ENCODE peak calls at places on chromosome 15, in eight cellular contexts. W, I, G, J, V, K, E and U are unnamed samples. For H3K9me3, the result is how much of the 10 kb centered on the place peaks cover.

GRCh38 chr15:99123706-99124451 is 19.0 kb downstream of the SYNM start:
- DNase-seq in G (peak), E (peak), V (peak), I (no peak), J (peak), W (peak), K (no peak), U (no peak)

GRCh38 chr15:95994418-95994817 is 336.1 kb upstream of the NR2F2 start:
- DNase-seq in G (no peak), K (no peak), J (no peak), V (no peak), I (no peak), E (no peak), W (no peak), U (no peak)

GRCh38 chr15:48086162-48086561 is 34.6 kb upstream of the SLC24A5 start:
- DNase-seq in V (no peak), W (no peak), I (no peak), G (no peak), K (no peak), E (no peak), J (no peak), U (no peak)

GRCh38 chr15:36040173-36040572 is 494.2 kb upstream of the DPH6 start:
- DNase-seq in K (no peak), G (no peak), E (no peak), I (no peak), V (no peak), J (no peak), W (no peak), U (no peak)

GRCh38 chr15:74343797-74344127 is 23.7 kb downstream of the CYP11A1 start:
- DNase-seq in G (no peak), I (no peak), J (no peak), V (no peak), E (no peak), K (no peak), W (no peak), U (no peak)

GRCh38 chr15:48718646-48719045 is 73.1 kb upstream of the FBN1 start:
- DNase-seq in V (no peak), I (no peak), K (no peak), J (no peak), W (no peak), E (no peak), G (no peak), U (no peak)

GRCh38 chr15:34147371-34148140 is 45.7 kb downstream of the PGBD4 start:
- DNase-seq in K (no peak), I (no peak), G (no peak), J (no peak), V (no peak), E (no peak), W (no peak), U (no peak)

GRCh38 chr15:42140383-42141070 is 15.9 kb downstream of the PLA2G4F start:
- DNase-seq in V (no peak), K (no peak), J (no peak), E (no peak), W (no peak), G (no peak), I (no peak), U (no peak)

GRCh38 chr15:81282911-81283310 is 41.0 kb downstream of the STARD5 start:
- DNase-seq in V (no peak), K (no peak), G (no peak), J (no peak), E (no peak), W (no peak), I (no peak), U (no peak)

DNA sequence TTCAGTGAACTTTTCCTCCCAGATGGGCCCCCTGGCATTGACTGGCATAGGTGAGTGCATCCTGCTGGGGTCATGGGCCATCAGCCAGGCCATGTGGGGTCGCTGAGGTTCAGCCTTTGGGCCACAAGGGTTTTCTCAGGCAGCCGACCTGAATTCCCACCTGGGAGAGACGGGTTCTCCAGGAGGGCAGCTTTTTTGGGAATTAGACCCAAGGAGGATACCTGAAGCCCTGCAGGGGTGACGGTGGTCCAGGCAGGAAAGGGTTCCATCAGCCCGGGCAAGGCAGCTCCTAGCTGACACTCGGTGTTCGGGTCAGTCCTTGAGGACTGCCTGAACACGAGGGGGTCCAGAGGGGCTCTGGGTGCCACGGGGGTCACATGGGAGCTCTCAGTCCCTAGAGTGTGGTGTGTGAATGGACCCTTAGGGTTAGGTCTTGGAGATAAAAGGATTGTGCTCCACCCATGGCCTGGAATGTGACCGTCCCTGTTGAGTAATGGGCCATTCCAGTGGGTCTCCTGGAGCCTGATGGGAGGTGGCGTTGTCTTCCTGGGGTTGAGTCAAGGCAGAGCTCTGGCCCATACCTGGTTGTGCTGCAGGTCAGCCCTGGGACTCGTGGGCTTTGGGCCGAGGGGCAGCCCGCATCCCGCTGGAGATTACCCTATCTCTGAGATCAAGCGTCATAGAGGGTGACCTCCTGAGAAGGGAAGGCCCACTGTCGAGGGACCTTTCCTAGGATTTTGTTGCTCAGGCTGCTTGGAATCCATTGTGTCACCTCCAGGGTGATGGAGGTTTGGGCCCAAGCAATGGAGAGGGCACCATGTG is 192.8 kb downstream of the UBE3A start:
- DNase-seq in J (no peak), E (peak), K (no peak), W (no peak), V (no peak), I (no peak), G (no peak), U (no peak)
- H3K9me3 ChIP-seq in J (under half), E (under half), K (under half), W (under half), V (under half), I (under half), G (under half), U (half or more)

GRCh38 chr15:62559049-62559733 is 394.1 kb upstream of the C2CD4B start:
- DNase-seq in K (no peak), W (no peak), E (no peak), I (no peak), V (peak), G (peak), J (no peak), U (no peak)
- H3K27ac ChIP-seq in K (no peak), W (no peak), E (no peak), I (no peak), V (no peak), G (no peak), J (no peak), U (no peak)

DNA sequence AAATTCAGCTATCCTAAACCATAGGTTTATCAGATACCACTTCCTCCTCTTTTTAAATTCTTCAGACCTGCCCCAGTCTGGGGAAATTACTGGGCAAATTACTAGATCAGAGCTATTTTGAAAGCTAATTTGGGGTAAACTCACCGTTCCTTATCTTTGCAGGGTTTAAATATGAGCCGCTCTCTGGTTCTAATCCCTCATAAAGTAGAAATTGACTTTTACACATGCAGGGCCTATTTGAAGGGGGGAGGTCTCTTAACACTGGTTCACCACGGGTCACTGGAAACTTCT is 11.0 kb upstream of the MEIS2 start:
- DNase-seq in I (no peak), E (no peak), K (no peak), V (no peak), J (no peak), W (no peak), G (no peak), U (no peak)
- H3K4me3 ChIP-seq in I (no peak), E (peak), K (no peak), V (peak), J (no peak), W (no peak), G (peak), U (no peak)

GRCh38 chr15:20341901-20342605 is 199.5 kb downstream of the GOLGA6L6 start:
- DNase-seq in G (peak), J (no peak), E (peak), I (no peak), K (peak), V (peak), W (peak), U (no peak)

GRCh38 chr15:20348291-20348899 is 193.2 kb downstream of the GOLGA6L6 start:
- DNase-seq in V (no peak), I (no peak), K (no peak), G (peak), E (no peak), W (no peak), J (no peak), U (no peak)

GRCh38 chr15:20346082-20346805 is 195.4 kb downstream of the GOLGA6L6 start:
- DNase-seq in W (no peak), J (no peak), I (no peak), E (no peak), V (no peak), G (peak), K (no peak), U (no peak)

GRCh38 chr15:20345401-20345958 is 196.1 kb downstream of the GOLGA6L6 start:
- DNase-seq in J (no peak), W (no peak), V (peak), K (no peak), G (peak), E (no peak), I (no peak), U (peak)

GRCh38 chr15:20344601-20345400 is 196.8 kb downstream of the GOLGA6L6 start:
- DNase-seq in W (no peak), E (no peak), G (peak), I (no peak), K (no peak), V (no peak), J (no peak), U (no peak)
- H3K9me3 ChIP-seq in W (under half), E (under half), G (half or more), I (under half), K (under half), V (under half), J (under half), U (under half)

GRCh38 chr15:29734917-29735572 is 87.2 kb downstream of the TJP1 start:
- DNase-seq in E (peak), G (peak), W (no peak), K (no peak), V (no peak), I (no peak), J (peak), U (no peak)
- H3K27ac ChIP-seq in E (peak), G (peak), W (peak), K (no peak), V (no peak), I (no peak), J (no peak), U (no peak)

GRCh38 chr15:40941078-40941527 is 12.0 kb downstream of the DLL4 start:
- DNase-seq in E (no peak), J (no peak), V (no peak), I (no peak), G (no peak), W (no peak), K (no peak), U (peak)
- H3K4me3 ChIP-seq in E (peak), J (peak), V (peak), I (peak), G (no peak), W (peak), K (no peak), U (no peak)

GRCh38 chr15:24621630-24622215 is 53.9 kb upstream of the NPAP1 start:
- DNase-seq in W (no peak), E (no peak), I (no peak), K (no peak), V (no peak), J (no peak), G (no peak), U (no peak)
- H3K9me3 ChIP-seq in W (under half), E (under half), I (under half), K (under half), V (under half), J (under half), G (under half), U (under half)

DNA sequence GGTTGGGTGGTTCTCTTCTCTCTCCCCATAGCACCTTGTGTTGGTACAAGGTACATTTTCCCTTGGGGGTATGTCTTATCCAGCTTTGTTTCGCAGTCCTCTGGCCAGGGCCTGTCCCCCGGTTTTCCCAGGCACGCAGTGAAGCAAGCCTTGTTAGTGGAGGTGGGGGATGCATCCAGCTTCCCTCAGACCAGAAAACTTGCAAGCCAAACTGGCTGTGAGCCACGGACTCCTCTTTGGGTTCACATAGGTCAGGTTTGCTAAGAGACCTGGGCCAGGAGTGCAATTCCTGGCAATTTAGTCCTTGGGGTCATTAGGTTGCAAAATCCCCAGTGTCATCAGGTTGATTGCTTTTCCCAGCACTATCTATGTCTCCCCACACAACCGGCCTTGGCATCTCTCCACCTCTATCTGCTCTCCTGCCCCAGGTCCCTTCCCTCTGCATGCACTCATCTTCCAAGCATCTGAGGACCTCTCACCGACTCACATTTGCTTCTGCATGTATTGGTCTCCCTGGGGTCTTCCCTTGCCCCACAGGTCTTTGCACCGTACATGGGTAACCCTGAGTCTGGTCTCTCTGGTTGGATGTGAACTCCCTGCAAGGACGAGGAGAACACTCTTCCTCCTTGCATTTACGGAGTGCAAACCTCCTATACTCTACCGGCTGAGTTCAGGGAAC is 34.2 kb downstream of the BCL2L10 start:
- DNase-seq in J (no peak), E (no peak), I (no peak), W (peak), K (no peak), G (peak), V (no peak), U (no peak)
- H3K27ac ChIP-seq in J (no peak), E (no peak), I (no peak), W (peak), K (no peak), G (peak), V (no peak), U (no peak)